ENCODE peak calls at places on chromosome 22, in six cellular contexts. D is tibial artery, V is tibial nerve, A is SK-N-SH, L is uterus, C is brain microvascular endothelial cell. E is an unnamed sample. For H3K27me3, the result is how much of the 10 kb centered on the place peaks cover.

GRCh38 chr22:26666035-26666338 is 8.6 kb downstream of the MIAT start:
- DNase-seq in D (no peak), L (no peak), A (no peak), V (no peak), C (peak), E (no peak)

GRCh38 chr22:27349456-27349855 is 452.1 kb downstream of the MN1 start:
- DNase-seq in C (peak), A (no peak), V (no peak), L (no peak), D (no peak), E (no peak)

GRCh38 chr22:42673898-42674390 is 24.8 kb upstream of the CYB5R3 start:
- DNase-seq in C (no peak), L (no peak), D (no peak), V (no peak), A (no peak), E (no peak)

GRCh38 chr22:41009222-41009948 is 58.2 kb downstream of the RBX1 start:
- DNase-seq in L (no peak), V (no peak), D (no peak), C (no peak), A (no peak), E (no peak)

GRCh38 chr22:43066844-43067385 is 22.3 kb downstream of the TTLL1 start:
- DNase-seq in L (no peak), V (no peak), D (no peak), A (no peak), C (peak), E (no peak)

GRCh38 chr22:20107951-20108756 is 7.8 kb upstream of the RANBP1 start:
- DNase-seq in L (no peak), A (no peak), V (no peak), C (no peak), D (no peak), E (no peak)

GRCh38 chr22:39290248-39290720 is 29.1 kb downstream of the RPL3 start:
- DNase-seq in C (no peak), D (no peak), A (no peak), L (no peak), V (no peak), E (no peak)

GRCh38 chr22:41696714-41697113 is 2.6 kb upstream of the MEI1 start:
- DNase-seq in D (no peak), V (no peak), A (no peak), L (no peak), C (no peak), E (no peak)

GRCh38 chr22:50306753-50307749 is at the start of gene PLXNB2:
- DNase-seq in V (peak), D (peak), C (peak), A (peak), L (peak), E (no peak)
- H3K27me3 ChIP-seq in V (under half), D (under half), C (under half), A (under half), L (under half), E (under half)

DNA sequence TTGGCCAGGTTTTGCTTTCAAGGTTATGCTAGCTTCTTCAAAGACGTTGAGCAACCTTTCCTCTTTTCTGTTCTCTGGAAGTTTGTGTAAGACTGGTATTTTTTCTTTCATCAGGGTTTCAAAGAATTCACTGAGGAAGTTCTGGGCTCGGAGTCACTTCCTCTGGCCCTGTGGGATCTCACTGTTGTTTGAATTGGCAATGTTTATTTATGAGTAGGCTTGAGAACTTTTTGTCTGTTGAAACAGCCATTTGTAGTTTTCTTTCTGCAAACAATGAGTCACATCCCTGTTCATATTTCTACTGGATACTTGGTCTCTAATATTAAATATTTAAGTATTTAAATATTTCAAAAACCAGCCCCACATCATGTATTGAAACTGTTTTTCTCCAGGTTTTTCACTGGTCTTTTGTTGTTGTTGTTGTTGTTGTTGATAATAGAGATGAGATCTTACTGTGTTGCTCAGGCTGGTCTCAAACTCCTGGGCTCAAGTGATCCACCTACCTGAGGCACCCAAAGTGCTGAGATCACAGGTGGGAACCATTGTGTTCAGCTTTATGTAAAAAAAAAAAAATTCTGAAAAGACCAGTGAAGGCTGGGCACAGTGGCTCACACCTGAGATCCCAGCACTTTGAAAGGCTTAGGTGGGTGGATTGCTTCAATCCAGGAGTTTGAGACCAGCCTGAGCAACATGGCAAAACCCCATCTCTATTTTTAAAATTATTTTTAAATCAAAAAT is 26.9 kb downstream of the SUSD2 start:
- DNase-seq in V (no peak), L (peak), A (peak), D (peak), C (peak), E (peak)
- H3K4me3 ChIP-seq in V (no peak), L (no peak), A (peak), D (no peak), C (no peak), E (no peak)

DNA sequence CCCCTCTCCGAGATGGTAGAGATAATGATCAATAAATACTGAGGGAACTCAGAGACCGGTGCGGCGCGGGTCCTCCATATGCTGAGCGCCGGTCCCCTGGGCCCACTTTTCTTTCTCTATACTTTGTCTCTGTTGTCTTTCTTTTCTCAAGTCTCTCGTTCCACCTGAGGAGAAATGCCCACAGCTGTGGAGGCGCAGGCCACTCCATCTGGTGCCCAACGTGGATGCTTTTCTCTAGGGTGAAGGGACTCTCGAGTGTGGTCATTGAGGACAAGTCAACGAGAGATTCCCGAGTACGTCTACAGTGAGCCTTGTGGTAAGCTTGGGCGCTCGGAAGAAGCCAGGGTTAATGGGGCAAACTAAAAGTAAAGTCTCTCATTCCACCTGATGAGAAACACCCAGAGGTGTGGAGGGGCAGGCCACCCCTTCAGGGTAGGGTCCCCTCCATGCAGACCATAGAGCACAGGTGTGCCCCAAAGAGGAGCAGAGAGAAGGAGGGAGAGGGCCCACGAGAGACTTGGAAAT is 43.2 kb downstream of the IGLL1 start:
- DNase-seq in L (no peak), D (no peak), A (no peak), V (no peak), C (no peak), E (no peak)
- H3K27me3 ChIP-seq in L (under half), D (under half), A (under half), V (under half), C (under half), E (under half)

DNA sequence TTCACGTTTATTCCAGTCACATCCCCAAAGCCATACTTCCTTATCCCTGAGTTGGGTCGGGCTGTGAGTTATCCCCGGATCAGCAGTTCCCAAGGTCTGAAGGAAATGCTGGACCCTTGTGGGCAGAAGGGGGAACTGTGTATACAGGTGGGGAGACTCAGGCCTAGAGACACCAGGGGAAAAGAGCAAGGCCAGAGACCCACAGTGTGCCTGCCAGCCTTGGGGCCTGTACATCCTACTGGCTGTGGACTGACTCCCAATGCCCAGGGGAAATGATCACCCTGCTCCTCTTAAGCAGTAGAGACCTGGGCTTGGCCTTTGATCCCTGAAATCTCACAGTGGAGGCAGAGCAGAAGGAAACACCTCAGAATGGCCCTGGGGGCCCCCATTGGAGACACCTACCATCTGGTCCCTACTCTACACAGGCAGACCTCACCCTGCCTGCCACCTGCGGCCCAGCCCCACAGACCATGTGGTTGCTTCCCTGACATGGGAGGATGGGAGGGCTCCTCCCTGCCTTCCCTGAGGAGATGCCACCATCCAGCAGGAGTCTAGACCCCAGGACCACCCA is 1.3 kb downstream of the SELENOM start:
- DNase-seq in A (no peak), V (no peak), L (peak), D (peak), C (no peak), E (no peak)
- H3K4me3 ChIP-seq in A (peak), V (peak), L (peak), D (peak), C (peak), E (peak)